ENCODE peak calls at places on chromosomes 6 and 20, in four cellular contexts. M is WTC11, N is HepG2, F is K562. Q is an unnamed sample.

GRCh38 chr20:61576372-61576771 is 324.3 kb downstream of the CDH4 start:
- DNase-seq in F (no peak), M (no peak), N (no peak), Q (no peak)

GRCh38 chr6:116500969-116501433 is 10.4 kb upstream of the CALHM5 start:
- DNase-seq in F (peak; percentile 83), M (peak; percentile 20), N (no peak), Q (no peak)

GRCh38 chr20:35640724-35641123 is 24.0 kb downstream of the CPNE1 start:
- DNase-seq in N (no peak), M (no peak), F (peak; percentile 35), Q (no peak)

GRCh38 chr6:70673601-70674000 is 5.9 kb downstream of the SMAP1 start:
- DNase-seq in N (no peak), M (no peak), F (peak; percentile 29), Q (no peak)

GRCh38 chr6:34547921-34548644 is 8.0 kb downstream of the SPDEF start:
- DNase-seq in F (no peak), N (no peak), M (no peak), Q (no peak)

GRCh38 chr20:20546402-20546801 is 166.0 kb downstream of the RALGAPA2 start:
- DNase-seq in N (no peak), M (no peak), F (no peak), Q (no peak)

GRCh38 chr6:136174510-136174909 is 75.6 kb downstream of the MTFR2 start:
- DNase-seq in F (no peak), N (no peak), M (no peak), Q (no peak)

GRCh38 chr6:44682280-44682679 is 294.8 kb downstream of the CDC5L start:
- DNase-seq in M (no peak), N (no peak), F (no peak), Q (no peak)

GRCh38 chr6:137926985-137927384 is 59.9 kb downstream of the TNFAIP3 start:
- DNase-seq in F (no peak), N (no peak), M (no peak), Q (no peak)

GRCh38 chr6:114432380-114432779 is 89.6 kb upstream of the HS3ST5 start:
- DNase-seq in N (no peak), M (no peak), F (no peak), Q (no peak)

GRCh38 chr6:159252955-159253508 is 83.8 kb downstream of the FNDC1 start:
- DNase-seq in M (peak; percentile 25), F (peak; percentile 53), N (peak; percentile 52), Q (peak; percentile 78)

GRCh38 chr6:3540980-3541379 is 84.1 kb upstream of the SLC22A23 start:
- DNase-seq in F (no peak), M (no peak), N (no peak), Q (no peak)

GRCh38 chr6:85273870-85274269 is 176.0 kb upstream of the NT5E start:
- DNase-seq in N (no peak), M (no peak), F (no peak), Q (no peak)

GRCh38 chr20:21189761-21190523 is 64.1 kb downstream of the KIZ start:
- DNase-seq in F (no peak), N (no peak), M (peak; percentile 51), Q (peak; percentile 42)

GRCh38 chr6:52503344-52503747 is 73.5 kb downstream of the TRAM2 start:
- DNase-seq in F (peak; percentile 26), N (no peak), M (peak; percentile 68), Q (no peak)

GRCh38 chr6:52407467-52407866 is 12.7 kb upstream of the EFHC1 start:
- DNase-seq in M (no peak), F (peak; percentile 57), N (peak; percentile 68), Q (peak; percentile 38)

GRCh38 chr20:49400904-49401303 is 81.6 kb downstream of the KCNB1 start:
- DNase-seq in F (no peak), N (no peak), M (no peak), Q (no peak)

GRCh38 chr6:145587342-145587741 is 148.0 kb downstream of the EPM2A start:
- DNase-seq in M (no peak), F (no peak), N (no peak), Q (no peak)

GRCh38 chr20:47348539-47349142 is 7.9 kb downstream of the ZMYND8 start:
- DNase-seq in N (no peak), M (no peak), F (no peak), Q (no peak)

GRCh38 chr6:170516783-170517616 is 36.1 kb downstream of the PSMB1 start:
- DNase-seq in N (peak; percentile 74), M (peak; percentile 44), F (peak; percentile 70), Q (peak; percentile 62)

GRCh38 chr6:7585287-7585930 is 4.6 kb upstream of the SNRNP48 start:
- DNase-seq in N (no peak), F (no peak), M (no peak), Q (no peak)

GRCh38 chr6:102068349-102068748 is 674.8 kb downstream of the GRIK2 start:
- DNase-seq in M (no peak), N (no peak), F (no peak), Q (no peak)

GRCh38 chr6:56772737-56773184 is 130.1 kb upstream of the DST start:
- DNase-seq in F (no peak), N (no peak), M (no peak), Q (no peak)

GRCh38 chr6:37994238-37994637 is 174.7 kb downstream of the ZFAND3 start:
- DNase-seq in M (no peak), F (no peak), N (no peak), Q (no peak)

GRCh38 chr20:22248052-22248667 is 336.2 kb downstream of the FOXA2 start:
- DNase-seq in M (peak; percentile 49), F (peak; percentile 13), N (peak; percentile 35), Q (peak; percentile 17)

GRCh38 chr20:23358563-23358906 is 3.4 kb upstream of the GZF1 start:
- DNase-seq in N (no peak), M (no peak), F (no peak), Q (no peak)

GRCh38 chr6:11055127-11055627 is 11.1 kb upstream of the ELOVL2 start:
- DNase-seq in F (no peak), M (no peak), N (peak; percentile 92), Q (no peak)

GRCh38 chr6:157982580-157983438 is 1.1 kb downstream of the SYNJ2 start:
- DNase-seq in N (peak; percentile 85), F (peak; percentile 59), M (no peak), Q (no peak)

GRCh38 chr20:595330-596308 is 14.5 kb downstream of the TCF15 start:
- DNase-seq in N (no peak), M (no peak), F (no peak), Q (no peak)

GRCh38 chr20:23509580-23509913 is 18.6 kb downstream of the CST8 start:
- DNase-seq in F (no peak), N (no peak), M (no peak), Q (no peak)

GRCh38 chr6:28969129-28969528 is 36.0 kb downstream of the ZNF311 start:
- DNase-seq in M (peak; percentile 78), N (no peak), F (no peak), Q (no peak)

GRCh38 chr6:56399672-56400263 is 152.4 kb upstream of the COL21A1 start:
- DNase-seq in F (no peak), M (no peak), N (peak; percentile 98), Q (no peak)

DNA sequence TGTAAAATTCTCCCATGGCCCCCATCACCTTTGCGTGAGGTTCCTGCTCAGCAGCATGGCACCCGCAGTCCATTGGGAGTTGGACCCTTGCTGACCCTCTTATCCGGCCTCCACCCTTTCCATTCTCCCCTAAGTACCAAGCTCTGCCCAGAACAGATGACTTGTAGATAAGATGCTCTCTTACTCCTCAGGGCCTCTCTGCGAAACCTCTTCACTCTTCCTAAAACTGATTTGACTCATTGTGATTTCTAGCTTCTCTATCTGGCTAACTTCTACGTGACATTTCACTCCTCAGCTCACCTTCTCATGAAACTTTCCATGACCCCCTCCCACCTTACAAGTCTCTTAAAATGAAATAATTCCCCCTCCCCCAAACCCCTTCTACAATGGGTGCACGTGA is 14.1 kb upstream of the CD164 start:
- DNase-seq in N (no peak), M (no peak), F (no peak), Q (no peak)
- TF ChIP-seq ELF4 in N (no peak), M (no peak), F (no peak), Q (no peak)

GRCh38 chr20:44714701-44715494 is at the start of gene CCN5:
- DNase-seq in F (peak; percentile 43), M (no peak), N (peak; percentile 68), Q (no peak)
- TF ChIP-seq ELF4 in F (no peak), M (no peak), N (no peak), Q (no peak)

GRCh38 chr20:45893831-45894230 is 2.7 kb downstream of the CTSA start:
- DNase-seq in F (no peak), M (no peak), N (no peak), Q (no peak)
- TF ChIP-seq ELF4 in F (no peak), M (no peak), N (no peak), Q (no peak)

GRCh38 chr6:166625356-166625755 is 1.7 kb downstream of the RPS6KA2 start:
- DNase-seq in M (no peak), N (no peak), F (no peak), Q (no peak)

GRCh38 chr6:166624275-166624674 is 2.8 kb downstream of the RPS6KA2 start:
- DNase-seq in F (no peak), N (no peak), M (no peak), Q (no peak)

GRCh38 chr6:166627875-166628849 is 1.1 kb upstream of the RPS6KA2 start:
- DNase-seq in M (peak; percentile 60), N (peak; percentile 25), F (peak; percentile 53), Q (peak; percentile 60)

GRCh38 chr6:166627039-166627874 is at the start of gene RPS6KA2:
- DNase-seq in N (peak; percentile 89), F (peak; percentile 96), M (peak; percentile 100), Q (peak; percentile 99)

GRCh38 chr6:166626177-166627038 is 643 bp downstream of the RPS6KA2 start:
- DNase-seq in M (peak; percentile 61), F (no peak), N (no peak), Q (peak; percentile 28)
- TF ChIP-seq ELF4 in M (no peak), F (no peak), N (no peak), Q (no peak)

GRCh38 chr20:10303852-10304251 is 85.2 kb downstream of the SNAP25 start:
- DNase-seq in N (no peak), M (no peak), F (no peak), Q (no peak)
- TF ChIP-seq ELF4 in N (no peak), M (no peak), F (no peak), Q (no peak)

GRCh38 chr6:2254747-2255146 is 9.3 kb upstream of the GMDS start:
- DNase-seq in N (no peak), M (no peak), F (no peak), Q (no peak)
- TF ChIP-seq ELF4 in N (no peak), M (no peak), F (no peak), Q (no peak)

GRCh38 chr6:63649847-63650265 is 14.3 kb downstream of the PHF3 start:
- DNase-seq in M (no peak), F (no peak), N (no peak), Q (no peak)
- TF ChIP-seq ELF4 in M (no peak), F (no peak), N (no peak), Q (no peak)

GRCh38 chr20:31945790-31946189 is 6.1 kb downstream of the PDRG1 start:
- DNase-seq in M (no peak), N (no peak), F (no peak), Q (no peak)
- TF ChIP-seq ELF4 in M (no peak), N (no peak), F (no peak), Q (no peak)

DNA sequence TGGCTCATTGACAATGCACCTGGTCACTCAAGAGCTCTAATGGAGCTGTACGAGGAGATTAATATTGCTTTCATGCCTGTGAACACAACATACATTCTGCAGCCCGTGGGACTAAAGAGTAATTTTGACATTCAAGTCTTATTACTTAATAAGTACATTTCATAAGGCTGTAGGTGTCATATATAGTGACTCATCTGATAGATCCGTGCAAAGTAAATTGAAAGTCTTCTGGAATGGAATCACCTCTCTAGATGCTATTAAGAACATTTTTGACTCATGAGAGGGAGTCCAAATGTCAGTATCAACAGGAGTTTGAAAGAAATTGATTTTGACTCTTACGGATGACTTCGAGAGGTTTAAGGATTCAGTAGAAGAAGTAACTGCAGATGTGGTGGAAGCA is 267.9 kb downstream of the CLVS2 start:
- DNase-seq in N (no peak), F (no peak), M (no peak), Q (no peak)
- TF ChIP-seq ELF4 in N (no peak), F (no peak), M (no peak), Q (no peak)

Q was measured in HEK293T.